ENCODE peak calls at places on chromosomes 1 and 21, in eight cellular contexts. H is B cell; P is cardiac muscle cell; Q is coronary artery; E is progenitor cell of endocrine pancreas; C is gastrocnemius medialis; F is astrocyte of the cerebellum; G is CD8-positive, alpha-beta T cell. S is an unnamed sample.

GRCh38 chr1:232459087-232459486 is 170.8 kb downstream of the SIPA1L2 start:
- DNase-seq in H (no peak), P (no peak), Q (no peak), E (no peak), C (no peak), F (no peak), G (no peak), S (no peak)

GRCh38 chr1:237864338-237865244 is 26.1 kb downstream of the ZP4 start:
- DNase-seq in H (no peak), P (peak), Q (no peak), E (peak), C (peak), F (no peak), G (no peak), S (peak)

GRCh38 chr1:87600848-87601247 is 272.2 kb downstream of the LMO4 start:
- DNase-seq in H (no peak), P (no peak), Q (no peak), E (no peak), C (no peak), F (no peak), G (no peak), S (no peak)

GRCh38 chr21:41548781-41549180 is 40.8 kb upstream of the TMPRSS2 start:
- DNase-seq in H (no peak), P (no peak), Q (no peak), E (no peak), C (no peak), F (no peak), G (no peak), S (no peak)

GRCh38 chr1:227893696-227894305 is 53.9 kb downstream of the WNT9A start:
- DNase-seq in H (no peak), P (no peak), Q (peak), E (peak), C (no peak), F (no peak), G (no peak), S (peak)

GRCh38 chr21:38506606-38507331 is 8.5 kb upstream of the ERG start:
- DNase-seq in H (no peak), P (peak), Q (no peak), E (no peak), C (no peak), F (no peak), G (no peak), S (no peak)

GRCh38 chr1:17984510-17985085 is 123.0 kb upstream of the IGSF21 start:
- DNase-seq in H (no peak), P (peak), Q (no peak), E (peak), C (no peak), F (no peak), G (no peak), S (no peak)

GRCh38 chr1:19385869-19386591 is 73.9 kb downstream of the SLC66A1 start:
- DNase-seq in H (no peak), P (peak), Q (peak), E (no peak), C (no peak), F (no peak), G (no peak), S (no peak)

GRCh38 chr1:32208891-32209309 is at the start of gene DCDC2B:
- DNase-seq in H (no peak), P (peak), Q (no peak), E (no peak), C (no peak), F (no peak), G (no peak), S (no peak)

GRCh38 chr1:204065174-204065985 is 7.5 kb upstream of the SOX13 start:
- DNase-seq in H (no peak), P (peak), Q (no peak), E (no peak), C (no peak), F (no peak), G (no peak), S (no peak)

GRCh38 chr1:226405411-226405988 is 2.4 kb downstream of the PARP1 start:
- DNase-seq in H (no peak), P (no peak), Q (peak), E (no peak), C (no peak), F (no peak), G (no peak), S (no peak)

GRCh38 chr1:25992689-25993146 is 5.1 kb downstream of the PAFAH2 start:
- DNase-seq in H (no peak), P (no peak), Q (no peak), E (no peak), C (no peak), F (no peak), G (no peak), S (no peak)

GRCh38 chr1:36918604-36919003 is 115.7 kb downstream of the GRIK3 start:
- DNase-seq in H (no peak), P (no peak), Q (peak), E (no peak), C (no peak), F (no peak), G (no peak), S (no peak)

GRCh38 chr1:76238094-76238551 is 163.6 kb downstream of the ST6GALNAC3 start:
- DNase-seq in H (no peak), P (no peak), Q (no peak), E (no peak), C (no peak), F (no peak), G (no peak), S (no peak)

GRCh38 chr1:30807318-30808066 is 49.9 kb upstream of the LAPTM5 start:
- DNase-seq in H (peak), P (peak), Q (no peak), E (no peak), C (no peak), F (no peak), G (no peak), S (no peak)

GRCh38 chr1:228276361-228276831 is 68.6 kb downstream of the OBSCN start:
- DNase-seq in H (no peak), P (peak), Q (peak), E (no peak), C (peak), F (no peak), G (no peak), S (no peak)

GRCh38 chr21:33478858-33479678 is 706 bp downstream of the TMEM50B start:
- DNase-seq in H (peak), P (peak), Q (peak), E (peak), C (peak), F (no peak), G (peak), S (peak)

GRCh38 chr1:234562336-234562735 is 47.6 kb downstream of the IRF2BP2 start:
- DNase-seq in H (no peak), P (no peak), Q (peak), E (no peak), C (no peak), F (no peak), G (no peak), S (no peak)

GRCh38 chr1:6171546-6172124 is 8.5 kb downstream of the CHD5 start:
- DNase-seq in H (peak), P (no peak), Q (no peak), E (no peak), C (no peak), F (no peak), G (no peak), S (no peak)

GRCh38 chr1:183753464-183753891 is 51.4 kb upstream of the RGL1 start:
- DNase-seq in H (no peak), P (no peak), Q (no peak), E (no peak), C (no peak), F (no peak), G (no peak), S (no peak)

GRCh38 chr1:108811611-108812010 is 45.3 kb downstream of the AKNAD1 start:
- DNase-seq in H (no peak), P (no peak), Q (no peak), E (no peak), C (no peak), F (no peak), G (no peak), S (no peak)

GRCh38 chr1:21541835-21542234 is 32.6 kb downstream of the ALPL start:
- DNase-seq in H (no peak), P (peak), Q (no peak), E (no peak), C (no peak), F (peak), G (no peak), S (no peak)

GRCh38 chr1:7549693-7550161 is 221.4 kb upstream of the VAMP3 start:
- DNase-seq in H (no peak), P (no peak), Q (no peak), E (no peak), C (no peak), F (no peak), G (no peak), S (no peak)

GRCh38 chr1:204530932-204531331 is 14.7 kb downstream of the MDM4 start:
- DNase-seq in H (no peak), P (no peak), Q (no peak), E (no peak), C (no peak), F (no peak), G (no peak), S (no peak)

GRCh38 chr1:62076286-62076685 is 118.4 kb upstream of the L1TD1 start:
- DNase-seq in H (no peak), P (peak), Q (no peak), E (no peak), C (no peak), F (peak), G (no peak), S (no peak)

GRCh38 chr1:151958959-151959358 is 34.7 kb downstream of the S100A10 start:
- DNase-seq in H (no peak), P (no peak), Q (no peak), E (no peak), C (no peak), F (no peak), G (no peak), S (no peak)

GRCh38 chr1:154760469-154760933 is 109.6 kb downstream of the KCNN3 start:
- DNase-seq in H (peak), P (peak), Q (peak), E (peak), C (no peak), F (no peak), G (peak), S (peak)

GRCh38 chr1:221102206-221102605 is 223.0 kb downstream of the HLX start:
- DNase-seq in H (no peak), P (no peak), Q (no peak), E (no peak), C (no peak), F (no peak), G (no peak), S (no peak)

GRCh38 chr1:211870156-211870555 is 39.6 kb upstream of the LPGAT1 start:
- DNase-seq in H (no peak), P (no peak), Q (no peak), E (no peak), C (no peak), F (peak), G (no peak), S (no peak)

GRCh38 chr1:153396461-153396860 is 5.6 kb upstream of the S100A8 start:
- DNase-seq in H (no peak), P (no peak), Q (peak), E (no peak), C (no peak), F (no peak), G (no peak), S (no peak)

GRCh38 chr1:4395158-4395557 is 259.3 kb upstream of the AJAP1 start:
- DNase-seq in H (no peak), P (no peak), Q (no peak), E (no peak), C (no peak), F (no peak), G (no peak), S (no peak)

GRCh38 chr1:220594356-220594755 is 66.4 kb downstream of the MARK1 start:
- DNase-seq in H (no peak), P (no peak), Q (no peak), E (no peak), C (no peak), F (no peak), G (no peak), S (no peak)

GRCh38 chr21:45827881-45828579 is 153.5 kb upstream of the COL6A1 start:
- DNase-seq in H (no peak), P (no peak), Q (no peak), E (no peak), C (no peak), F (no peak), G (no peak), S (no peak)

GRCh38 chr1:182495002-182495401 is 45.1 kb downstream of the RGSL1 start:
- DNase-seq in H (no peak), P (no peak), Q (no peak), E (no peak), C (no peak), F (no peak), G (no peak), S (no peak)

GRCh38 chr1:182495693-182496092 is 45.7 kb downstream of the RGSL1 start:
- DNase-seq in H (no peak), P (no peak), Q (no peak), E (no peak), C (no peak), F (no peak), G (no peak), S (no peak)

GRCh38 chr1:182488803-182489202 is 38.9 kb downstream of the RGSL1 start:
- DNase-seq in H (no peak), P (no peak), Q (no peak), E (no peak), C (no peak), F (no peak), G (no peak), S (no peak)

DNA sequence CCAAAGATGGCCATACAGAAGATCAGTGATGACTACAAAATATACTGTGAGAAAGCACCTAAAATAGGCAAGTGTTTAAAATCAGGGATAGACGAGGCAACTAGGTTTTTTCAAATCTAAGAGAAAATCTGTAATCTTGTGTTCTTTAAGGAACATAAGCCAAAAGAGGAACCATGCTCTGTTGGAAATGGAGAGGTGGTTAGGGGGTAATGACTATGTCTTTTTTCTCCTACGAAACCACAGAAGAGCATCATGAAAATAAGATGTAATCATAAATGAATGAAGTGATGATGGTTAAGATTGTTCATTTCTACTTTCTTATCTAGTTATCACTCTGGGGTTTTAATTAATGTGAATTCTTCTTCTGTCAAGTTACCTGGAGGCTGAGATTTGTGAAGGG is 43.1 kb downstream of the RGSL1 start:
- DNase-seq in H (no peak), P (no peak), Q (no peak), E (no peak), C (no peak), F (no peak), G (no peak), S (no peak)
- TF ChIP-seq CTCF in H (no peak), P (no peak), Q (no peak), E (no peak), C (no peak), F (no peak), G (no peak), S (no peak)

DNA sequence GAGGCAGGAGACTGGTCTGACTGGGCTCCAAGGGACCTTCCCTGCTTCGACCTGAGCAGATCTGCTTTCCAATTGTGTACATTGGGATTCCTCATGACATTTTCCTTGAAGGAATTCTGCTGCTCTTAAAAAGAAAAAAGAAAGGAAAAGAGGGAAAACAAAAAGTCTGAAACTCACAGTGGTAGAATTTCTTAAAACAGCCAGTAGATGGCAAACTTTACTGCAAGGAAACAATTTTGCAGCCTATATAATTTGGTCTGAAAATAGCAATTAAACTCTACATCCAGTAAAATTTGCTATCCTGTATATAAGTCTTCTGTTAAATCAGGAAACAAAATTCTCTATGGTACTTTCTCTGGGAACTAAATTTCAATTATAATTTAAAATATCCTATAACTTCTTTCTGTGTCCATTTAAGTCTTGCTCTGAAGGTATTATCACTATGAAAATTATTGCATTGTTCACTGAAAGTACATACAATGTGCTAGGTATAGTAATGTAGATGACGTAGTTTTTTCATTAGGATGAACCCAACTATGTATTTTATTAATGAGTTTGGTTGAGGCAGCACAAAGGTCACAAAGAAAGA is 59.8 kb downstream of the CRB1 start:
- DNase-seq in H (no peak), P (peak), Q (no peak), E (no peak), C (no peak), F (no peak), G (no peak), S (no peak)
- TF ChIP-seq CTCF in H (peak), P (peak), Q (no peak), E (peak), C (peak), F (peak), G (peak), S (peak)

GRCh38 chr1:27010226-27010994 is 2.2 kb downstream of the TENT5B start:
- DNase-seq in H (no peak), P (no peak), Q (no peak), E (no peak), C (no peak), F (no peak), G (no peak), S (no peak)

GRCh38 chr1:27007909-27008582 is 4.6 kb downstream of the TENT5B start:
- DNase-seq in H (no peak), P (no peak), Q (no peak), E (no peak), C (no peak), F (no peak), G (no peak), S (peak)

GRCh38 chr1:27011058-27011764 is 1.4 kb downstream of the TENT5B start:
- DNase-seq in H (no peak), P (peak), Q (peak), E (peak), C (no peak), F (peak), G (no peak), S (peak)

GRCh38 chr1:27011976-27012563 is 580 bp downstream of the TENT5B start:
- DNase-seq in H (peak), P (no peak), Q (no peak), E (no peak), C (no peak), F (no peak), G (no peak), S (no peak)

GRCh38 chr1:27009601-27010197 is 3.0 kb downstream of the TENT5B start:
- DNase-seq in H (no peak), P (no peak), Q (no peak), E (no peak), C (no peak), F (no peak), G (no peak), S (no peak)
- TF ChIP-seq CTCF in H (no peak), P (no peak), Q (no peak), E (no peak), C (no peak), F (no peak), G (no peak), S (no peak)

GRCh38 chr1:110308247-110308646 is 30.9 kb upstream of the RBM15 start:
- DNase-seq in H (no peak), P (peak), Q (no peak), E (no peak), C (no peak), F (no peak), G (no peak), S (no peak)

GRCh38 chr1:110307239-110307974 is 31.8 kb upstream of the RBM15 start:
- DNase-seq in H (no peak), P (no peak), Q (no peak), E (no peak), C (no peak), F (no peak), G (no peak), S (no peak)

GRCh38 chr1:110309139-110309538 is 30.0 kb upstream of the RBM15 start:
- DNase-seq in H (no peak), P (peak), Q (no peak), E (no peak), C (no peak), F (no peak), G (no peak), S (no peak)

GRCh38 chr1:110310300-110310699 is 28.9 kb upstream of the RBM15 start:
- DNase-seq in H (no peak), P (no peak), Q (no peak), E (no peak), C (no peak), F (no peak), G (no peak), S (no peak)

GRCh38 chr1:110309768-110310167 is 29.4 kb upstream of the RBM15 start:
- DNase-seq in H (no peak), P (peak), Q (no peak), E (no peak), C (no peak), F (no peak), G (no peak), S (no peak)
- TF ChIP-seq CTCF in H (no peak), P (no peak), Q (no peak), E (no peak), C (no peak), F (no peak), G (no peak), S (no peak)

GRCh38 chr1:156721131-156721924 is 6.9 kb upstream of the METTL25B start:
- DNase-seq in H (no peak), P (no peak), Q (no peak), E (no peak), C (no peak), F (no peak), G (no peak), S (no peak)

GRCh38 chr1:156725683-156726280 is 2.5 kb upstream of the METTL25B start:
- DNase-seq in H (peak), P (peak), Q (peak), E (peak), C (peak), F (peak), G (peak), S (peak)

GRCh38 chr1:156727914-156728598 is at the start of gene METTL25B:
- DNase-seq in H (no peak), P (peak), Q (peak), E (peak), C (peak), F (peak), G (no peak), S (peak)

GRCh38 chr1:156727492-156727891 is 777 bp upstream of the METTL25B start:
- DNase-seq in H (no peak), P (no peak), Q (no peak), E (no peak), C (no peak), F (no peak), G (no peak), S (no peak)

GRCh38 chr1:156726549-156727226 is 1.6 kb upstream of the METTL25B start:
- DNase-seq in H (no peak), P (peak), Q (peak), E (no peak), C (no peak), F (peak), G (no peak), S (no peak)
- TF ChIP-seq CTCF in H (no peak), P (peak), Q (no peak), E (peak), C (no peak), F (peak), G (peak), S (peak)

GRCh38 chr1:38990746-38991637 is at the start of gene AKIRIN1:
- DNase-seq in H (peak), P (peak), Q (peak), E (peak), C (peak), F (peak), G (peak), S (peak)
- TF ChIP-seq CTCF in H (no peak), P (no peak), Q (no peak), E (no peak), C (no peak), F (no peak), G (no peak), S (peak)

DNA sequence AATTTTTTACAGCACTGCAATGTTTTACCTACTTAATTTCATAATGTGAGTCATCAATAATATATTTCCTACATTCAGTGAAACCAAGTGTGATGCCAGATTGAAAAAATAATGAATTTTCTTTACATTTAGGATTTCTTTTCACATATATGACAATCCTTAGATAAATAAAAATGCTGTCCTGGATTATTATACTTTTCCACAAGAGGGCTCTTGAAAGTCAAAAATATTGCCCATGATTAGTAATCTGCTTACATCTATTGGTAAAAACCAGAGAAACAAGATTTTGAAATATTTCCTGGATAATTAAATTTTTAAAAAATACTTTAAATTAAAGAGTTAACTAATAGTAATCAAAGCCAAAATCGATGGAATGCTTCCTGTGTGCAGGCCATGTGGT is 86.8 kb upstream of the PLPPR4 start:
- DNase-seq in H (no peak), P (no peak), Q (no peak), E (no peak), C (no peak), F (no peak), G (no peak), S (no peak)
- TF ChIP-seq CTCF in H (no peak), P (no peak), Q (no peak), E (no peak), C (no peak), F (no peak), G (no peak), S (no peak)

S was measured in mesothelial cell of epicardium.